ENCODE peak calls at places on chromosomes 3 and 15, in five cellular contexts. U, A, Q, B and P are unnamed samples. For H3K36me3, the result is how much of the 10 kb centered on the place peaks cover.

GRCh38 chr3:15330031-15330596 is 2.3 kb downstream of the SH3BP5 start:
- DNase-seq in U (no peak), A (no peak), Q (peak), B (peak), P (peak)

GRCh38 chr3:77189258-77189657 is 149.4 kb downstream of the ROBO2 start:
- DNase-seq in U (no peak), A (no peak), Q (no peak), B (no peak), P (no peak)

GRCh38 chr15:56042982-56043980 is 49.9 kb upstream of the NEDD4 start:
- DNase-seq in U (no peak), A (no peak), Q (no peak), B (no peak), P (no peak)

GRCh38 chr15:46441294-46442062 is 806.6 kb downstream of the SQOR start:
- DNase-seq in U (no peak), A (no peak), Q (peak), B (peak), P (peak)

GRCh38 chr3:187743195-187744141 is 1.8 kb downstream of the BCL6 start:
- DNase-seq in U (peak), A (peak), Q (peak), B (peak), P (peak)

GRCh38 chr3:38587548-38588131 is 61.8 kb downstream of the SCN5A start:
- DNase-seq in U (no peak), A (no peak), Q (no peak), B (no peak), P (no peak)

GRCh38 chr3:161108840-161109239 is 3.7 kb upstream of the B3GALNT1 start:
- DNase-seq in U (no peak), A (peak), Q (no peak), B (no peak), P (peak)

GRCh38 chr15:58701376-58701775 is 48.1 kb downstream of the ADAM10 start:
- DNase-seq in U (no peak), A (no peak), Q (no peak), B (no peak), P (no peak)

GRCh38 chr15:85831415-85832113 is 36.8 kb upstream of the KLHL25 start:
- DNase-seq in U (peak), A (peak), Q (peak), B (peak), P (peak)

GRCh38 chr3:122322095-122323075 is 2.7 kb upstream of the CSTA start:
- DNase-seq in U (no peak), A (no peak), Q (no peak), B (no peak), P (no peak)

GRCh38 chr15:40773496-40773895 is 3.7 kb downstream of the C15orf62 start:
- DNase-seq in U (no peak), A (no peak), Q (no peak), B (no peak), P (no peak)

GRCh38 chr15:25247418-25248030 is 191.3 kb downstream of the UBE3A start:
- DNase-seq in U (no peak), A (no peak), Q (no peak), B (no peak), P (no peak)

GRCh38 chr3:93855406-93855805 is 118.3 kb downstream of the PROS1 start:
- DNase-seq in U (no peak), A (no peak), Q (no peak), B (no peak), P (no peak)

GRCh38 chr3:14142567-14143270 is 17.9 kb downstream of the TMEM43 start:
- DNase-seq in U (no peak), A (no peak), Q (no peak), B (no peak), P (no peak)

GRCh38 chr15:64865998-64866520 is 24.3 kb downstream of the PLEKHO2 start:
- DNase-seq in U (no peak), A (peak), Q (peak), B (no peak), P (peak)

GRCh38 chr15:90033448-90033847 is 32.3 kb downstream of the ZNF710 start:
- DNase-seq in U (no peak), A (no peak), Q (no peak), B (no peak), P (no peak)

GRCh38 chr15:73930790-73931281 is 4.6 kb downstream of the LOXL1 start:
- DNase-seq in U (no peak), A (no peak), Q (no peak), B (peak), P (peak)

GRCh38 chr3:135753506-135753905 is 212.0 kb upstream of the PPP2R3A start:
- DNase-seq in U (no peak), A (no peak), Q (no peak), B (no peak), P (no peak)

GRCh38 chr3:13749063-13749764 is 130.7 kb downstream of the WNT7A start:
- DNase-seq in U (no peak), A (no peak), Q (no peak), B (no peak), P (no peak)

GRCh38 chr3:116445291-116445841 is at the start of gene LSAMP:
- DNase-seq in U (no peak), A (no peak), Q (peak), B (peak), P (peak)

GRCh38 chr3:189789432-189789831 is 158.2 kb downstream of the TP63 start:
- DNase-seq in U (no peak), A (no peak), Q (no peak), B (no peak), P (no peak)

GRCh38 chr3:52299815-52300611 is 12.4 kb downstream of the GLYCTK start:
- DNase-seq in U (peak), A (peak), Q (peak), B (peak), P (peak)

GRCh38 chr3:40304352-40304751 is 5.2 kb upstream of the EIF1B start:
- DNase-seq in U (no peak), A (no peak), Q (no peak), B (no peak), P (no peak)

GRCh38 chr3:42405857-42406256 is 4.6 kb downstream of the LYZL4 start:
- DNase-seq in U (no peak), A (no peak), Q (no peak), B (no peak), P (no peak)

GRCh38 chr15:70440416-70441138 is 322.8 kb downstream of the UACA start:
- DNase-seq in U (peak), A (no peak), Q (no peak), B (no peak), P (no peak)

GRCh38 chr15:58331903-58332675 is 99.7 kb upstream of the LIPC start:
- DNase-seq in U (peak), A (peak), Q (peak), B (peak), P (peak)

GRCh38 chr3:96331341-96331740 is 483.1 kb upstream of the EPHA6 start:
- DNase-seq in U (no peak), A (no peak), Q (no peak), B (no peak), P (no peak)

GRCh38 chr3:48402281-48402732 is 27.6 kb downstream of the PLXNB1 start:
- DNase-seq in U (peak), A (peak), Q (no peak), B (no peak), P (peak)

GRCh38 chr3:46280105-46280797 is 38.0 kb downstream of the CCR3 start:
- DNase-seq in U (no peak), A (peak), Q (no peak), B (peak), P (peak)

GRCh38 chr3:143433787-143434378 is 314.3 kb downstream of the CHST2 start:
- DNase-seq in U (peak), A (no peak), Q (peak), B (no peak), P (no peak)

GRCh38 chr15:39582977-39583585 is 2.2 kb downstream of the THBS1 start:
- DNase-seq in U (no peak), A (no peak), Q (no peak), B (no peak), P (no peak)

GRCh38 chr3:134666052-134666451 is 15.2 kb upstream of the KY start:
- DNase-seq in U (no peak), A (no peak), Q (no peak), B (no peak), P (no peak)

GRCh38 chr15:28960979-28961378 is 75.2 kb downstream of the APBA2 start:
- DNase-seq in U (no peak), A (no peak), Q (no peak), B (peak), P (peak)

GRCh38 chr3:73572371-73572770 is 52.4 kb downstream of the PDZRN3 start:
- DNase-seq in U (no peak), A (no peak), Q (no peak), B (peak), P (peak)

GRCh38 chr3:118990818-118991560 is 43.7 kb downstream of the IGSF11 start:
- DNase-seq in U (no peak), A (no peak), Q (no peak), B (no peak), P (no peak)

GRCh38 chr15:88800026-88800425 is 3.2 kb upstream of the ACAN start:
- DNase-seq in U (no peak), A (no peak), Q (no peak), B (no peak), P (peak)

GRCh38 chr3:171458056-171458856 is 1.9 kb downstream of the TNIK start:
- DNase-seq in U (no peak), A (no peak), Q (peak), B (no peak), P (no peak)

GRCh38 chr3:171459942-171460225 is 321 bp downstream of the TNIK start:
- DNase-seq in U (no peak), A (no peak), Q (no peak), B (no peak), P (no peak)

GRCh38 chr3:171458857-171459129 is 1.4 kb downstream of the TNIK start:
- DNase-seq in U (no peak), A (no peak), Q (peak), B (no peak), P (no peak)

GRCh38 chr3:171460226-171461086 is at the start of gene TNIK:
- DNase-seq in U (peak), A (peak), Q (peak), B (peak), P (peak)

GRCh38 chr3:171459130-171459941 is 869 bp downstream of the TNIK start:
- DNase-seq in U (peak), A (peak), Q (peak), B (peak), P (peak)
- TF ChIP-seq EZH2 in U (no peak), A (no peak), Q (no peak), B (no peak), P (peak)

GRCh38 chr3:113802795-113803455 is 35.7 kb upstream of the GRAMD1C start:
- DNase-seq in U (no peak), A (no peak), Q (no peak), B (no peak), P (no peak)
- H3K36me3 ChIP-seq in U (half or more), A (under half), Q (under half), B (under half), P (under half)

DNA sequence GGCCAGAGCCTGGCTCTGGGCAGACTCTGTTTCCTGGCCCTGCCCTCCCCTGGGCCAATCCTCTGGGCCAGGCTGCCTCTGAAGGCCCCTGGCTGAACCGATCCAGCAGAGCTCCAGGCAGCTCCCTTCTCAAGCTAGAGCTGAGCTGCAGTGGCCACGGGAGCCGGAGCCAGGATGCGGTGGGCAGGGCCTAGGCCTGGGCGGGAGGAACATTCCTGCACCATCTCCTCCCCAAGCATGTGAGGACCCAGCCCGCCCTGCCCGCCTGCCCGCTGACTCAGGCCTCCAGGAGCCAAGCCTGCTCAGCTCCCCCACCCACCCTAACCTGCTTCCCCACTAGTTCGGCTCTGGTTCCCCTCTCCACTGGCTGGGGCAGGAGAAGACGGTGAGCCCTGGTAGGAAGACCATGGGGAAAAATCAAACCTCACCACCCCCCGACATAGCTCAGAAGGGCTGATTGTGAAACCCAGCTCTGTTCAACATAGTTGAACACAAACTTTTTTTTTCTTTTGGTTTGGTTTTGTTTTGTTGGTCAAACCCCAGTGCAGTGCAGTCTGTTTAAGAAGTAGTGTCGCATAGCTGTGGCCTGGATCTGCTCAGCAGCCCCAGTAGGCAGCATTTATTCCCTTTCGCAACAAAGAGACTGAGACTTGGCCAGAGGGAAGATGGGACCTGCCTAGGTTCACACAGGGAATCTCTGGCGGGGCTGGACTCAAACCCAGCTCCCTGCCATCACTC is 13.5 kb downstream of the SNX33 start:
- DNase-seq in U (no peak), A (peak), Q (peak), B (peak), P (peak)
- TF ChIP-seq EZH2 in U (no peak), A (no peak), Q (no peak), B (no peak), P (no peak)

GRCh38 chr3:35780800-35781199 is 141.5 kb downstream of the ARPP21 start:
- DNase-seq in U (no peak), A (no peak), Q (peak), B (no peak), P (no peak)
- H3K36me3 ChIP-seq in U (under half), A (under half), Q (under half), B (under half), P (under half)

GRCh38 chr15:96355561-96356129 is 25.1 kb downstream of the NR2F2 start:
- DNase-seq in U (no peak), A (no peak), Q (peak), B (no peak), P (no peak)
- TF ChIP-seq EZH2 in U (no peak), A (no peak), Q (no peak), B (no peak), P (no peak)

DNA sequence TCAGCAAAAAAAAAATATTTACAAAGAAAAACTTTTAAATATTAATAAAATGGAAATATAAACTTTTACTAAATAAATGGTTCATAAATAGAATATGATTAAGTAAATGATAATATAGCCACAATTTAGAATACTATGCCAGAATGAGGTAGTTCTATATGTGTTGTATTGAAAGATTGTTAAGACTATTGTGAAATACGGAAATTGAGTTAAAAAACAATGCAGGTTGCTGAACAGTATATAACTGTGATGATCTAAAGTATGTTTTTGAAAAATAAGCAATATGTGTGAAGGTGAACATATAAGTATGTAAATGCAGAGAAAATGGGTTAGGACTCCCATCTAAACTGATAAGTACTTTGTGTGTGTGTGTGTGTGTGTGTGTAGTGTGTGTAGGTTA is 1.2 kb downstream of the ZNF35 start:
- DNase-seq in U (no peak), A (no peak), Q (no peak), B (no peak), P (no peak)
- H3K36me3 ChIP-seq in U (under half), A (under half), Q (under half), B (under half), P (under half)

GRCh38 chr3:64489361-64490044 is 198.3 kb downstream of the ADAMTS9 start:
- DNase-seq in U (peak), A (peak), Q (peak), B (peak), P (peak)
- TF ChIP-seq EZH2 in U (no peak), A (no peak), Q (no peak), B (no peak), P (peak)

GRCh38 chr3:183862610-183863009 is 22.1 kb downstream of the PARL start:
- DNase-seq in U (no peak), A (no peak), Q (no peak), B (no peak), P (no peak)
- H3K36me3 ChIP-seq in U (half or more), A (half or more), Q (under half), B (under half), P (under half)

GRCh38 chr15:26967719-26968269 is 3.2 kb upstream of the GABRG3 start:
- DNase-seq in U (no peak), A (no peak), Q (peak), B (peak), P (peak)
- TF ChIP-seq EZH2 in U (no peak), A (no peak), Q (peak), B (no peak), P (no peak)